ENCODE peak calls at places on chromosomes 11 and 22, in four cellular contexts. R is body of pancreas, Q is lung, P is right lobe of liver. X is an unnamed sample. For H3K27me3, the result is how much of the 10 kb centered on the place peaks cover.

GRCh38 chr11:128716661-128717210 is 22.9 kb downstream of the FLI1 start:
- DNase-seq in R (no peak), Q (no peak), P (no peak), X (peak)

GRCh38 chr11:134385774-134386565 is 26.1 kb downstream of the B3GAT1 start:
- DNase-seq in R (no peak), Q (no peak), P (no peak), X (no peak)

GRCh38 chr11:19786644-19787043 is 74.0 kb downstream of the NAV2 start:
- DNase-seq in R (no peak), Q (no peak), P (no peak), X (no peak)

GRCh38 chr11:47514825-47515647 is 37.9 kb downstream of the CELF1 start:
- DNase-seq in R (no peak), Q (no peak), P (no peak), X (peak)

GRCh38 chr11:130435671-130436070 is 7.3 kb upstream of the ADAMTS8 start:
- DNase-seq in R (no peak), Q (no peak), P (no peak), X (no peak)

GRCh38 chr22:22569218-22569617 is 10.2 kb upstream of the PRAME start:
- DNase-seq in R (no peak), Q (no peak), P (no peak), X (no peak)

GRCh38 chr11:130047141-130047540 is 22.6 kb upstream of the APLP2 start:
- DNase-seq in R (no peak), Q (no peak), P (no peak), X (no peak)

GRCh38 chr22:30628491-30628890 is 7.1 kb upstream of the SLC35E4 start:
- DNase-seq in R (no peak), Q (no peak), P (no peak), X (no peak)

GRCh38 chr11:44592125-44592643 is 26.7 kb downstream of the CD82 start:
- DNase-seq in R (no peak), Q (peak), P (no peak), X (peak)

GRCh38 chr11:103673773-103674172 is 362.7 kb upstream of the DDI1 start:
- DNase-seq in R (no peak), Q (no peak), P (no peak), X (no peak)

GRCh38 chr11:112826788-112827187 is 134.4 kb upstream of the NCAM1 start:
- DNase-seq in R (no peak), Q (no peak), P (no peak), X (no peak)

GRCh38 chr11:114447892-114448291 is 8.6 kb downstream of the REXO2 start:
- DNase-seq in R (no peak), Q (no peak), P (no peak), X (no peak)

DNA sequence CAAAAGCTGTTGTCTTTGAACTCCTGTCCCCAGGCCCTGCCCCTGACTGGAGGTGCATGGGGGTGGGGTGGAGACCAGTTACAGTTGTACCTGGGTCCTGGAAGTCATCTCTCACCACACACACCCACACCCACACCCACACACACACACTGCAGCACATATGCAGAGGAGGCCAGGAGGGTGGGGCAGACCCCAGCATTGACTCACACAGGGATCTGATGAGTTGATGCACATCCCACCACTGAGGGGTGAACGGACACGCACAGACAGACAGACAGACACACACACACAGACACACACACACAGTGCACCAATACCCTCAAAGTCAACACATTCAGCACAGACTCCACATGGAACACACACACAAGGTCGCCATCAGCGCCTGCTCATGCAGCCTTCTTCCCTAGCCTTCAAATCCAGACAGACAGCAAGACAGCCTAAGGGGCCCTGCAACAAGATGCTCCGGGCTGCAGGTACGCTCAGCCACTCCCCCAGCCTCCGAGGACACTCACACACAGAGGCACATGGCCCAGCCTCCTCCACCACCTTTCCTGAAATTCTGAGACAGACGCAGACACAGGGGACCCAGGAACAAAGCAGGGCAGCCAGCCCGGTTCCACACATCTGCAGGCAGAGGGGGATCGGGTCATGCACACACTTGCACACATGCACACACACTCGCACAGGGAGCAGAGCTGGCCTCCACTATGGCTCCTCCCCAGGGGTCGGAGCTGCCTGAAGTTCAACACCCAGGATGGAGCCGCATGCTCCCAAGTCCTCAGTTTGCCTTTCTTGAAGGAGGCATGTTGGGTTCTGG is 26.5 kb downstream of the SYT7 start:
- DNase-seq in R (no peak), Q (no peak), P (no peak), X (no peak)
- H3K27me3 ChIP-seq in R (under half), Q (under half), P (under half), X (under half)

GRCh38 chr22:37509026-37509886 is 10.0 kb downstream of the CARD10 start:
- DNase-seq in R (no peak), Q (no peak), P (peak), X (no peak)
- H3K4me3 ChIP-seq in R (no peak), Q (no peak), P (no peak), X (no peak)

DNA sequence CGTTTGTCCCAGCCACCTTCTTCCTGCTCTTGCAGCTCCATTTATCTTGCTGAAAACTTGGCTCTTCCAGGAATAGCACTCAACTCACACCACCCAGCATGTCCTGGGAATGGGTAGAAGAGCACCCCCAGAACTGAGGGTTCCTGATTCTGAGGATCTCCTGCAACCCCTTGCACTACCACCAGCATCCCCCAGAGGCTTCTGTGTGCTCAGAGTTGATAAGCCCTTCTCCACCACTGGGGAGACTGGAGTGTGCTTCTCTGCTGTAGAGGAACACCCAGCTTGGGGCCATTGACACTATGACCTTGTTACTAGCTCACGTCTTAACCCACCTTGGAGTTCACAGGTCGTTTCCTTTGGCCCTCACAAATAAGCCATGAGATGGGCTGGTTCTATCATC is 121.0 kb downstream of the GRIK4 start:
- DNase-seq in R (no peak), Q (no peak), P (no peak), X (no peak)
- TF ChIP-seq CTCF in R (no peak), Q (no peak), P (no peak), X (no peak)

DNA sequence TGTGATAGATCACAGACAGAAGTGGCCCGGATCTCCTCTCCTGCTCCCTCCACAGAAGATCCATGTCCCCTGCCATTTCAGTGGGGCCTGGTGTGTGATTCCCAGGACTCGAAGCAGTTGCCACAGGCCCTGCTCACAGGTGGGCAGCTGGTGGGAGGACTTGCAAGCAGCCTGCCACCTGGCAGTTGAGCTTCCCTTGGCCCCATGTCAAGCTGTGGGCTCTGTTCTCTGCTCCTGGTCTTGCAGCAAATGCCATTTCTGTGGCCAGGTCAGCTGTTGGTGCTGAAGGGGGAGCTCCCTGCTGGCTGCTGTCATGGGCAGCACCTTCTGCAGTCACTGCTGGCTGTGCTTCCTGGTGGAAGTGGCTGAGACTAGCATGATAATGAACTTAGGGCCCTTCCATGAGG is 59.1 kb upstream of the SLC22A12 start:
- DNase-seq in R (no peak), Q (no peak), P (no peak), X (peak)
- H3K27me3 ChIP-seq in R (under half), Q (under half), P (under half), X (under half)

X was measured in HL-60.